ENCODE peak calls at places on chromosomes 12 and 14, in ten cellular contexts. H is transverse colon; K is sigmoid colon; J is GM23338; C is thoracic aorta; Z is CD4-positive, alpha-beta T cell; A is choroid plexus epithelial cell; S is tibial artery; X is A673; L is uterus. G is an unnamed sample.

GRCh38 chr14:102655154-102655553 is 62.7 kb downstream of the RCOR1 start:
- DNase-seq in H (no peak), K (no peak), J (peak), C (no peak), Z (no peak), A (peak), S (no peak), X (peak), L (no peak), G (no peak)

GRCh38 chr12:15688202-15688736 is 100.9 kb downstream of the EPS8 start:
- DNase-seq in H (peak), K (peak), J (peak), C (no peak), Z (no peak), A (peak), S (peak), X (no peak), L (no peak), G (no peak)

GRCh38 chr12:46667547-46667946 is 158.2 kb downstream of the SLC38A4 start:
- DNase-seq in H (no peak), K (no peak), J (no peak), C (no peak), Z (no peak), A (peak), S (no peak), X (no peak), L (no peak), G (no peak)

GRCh38 chr12:24742378-24742777 is 206.5 kb downstream of the BCAT1 start:
- DNase-seq in H (peak), K (no peak), J (no peak), C (no peak), Z (no peak), A (no peak), S (peak), X (no peak), L (no peak), G (no peak)

GRCh38 chr12:62732861-62733427 is 202.0 kb downstream of the PPM1H start:
- DNase-seq in H (no peak), K (no peak), J (no peak), C (no peak), Z (no peak), A (peak), S (no peak), X (no peak), L (no peak), G (no peak)

GRCh38 chr14:69683971-69684370 is 72.6 kb downstream of the SUSD6 start:
- DNase-seq in H (no peak), K (no peak), J (no peak), C (no peak), Z (no peak), A (no peak), S (no peak), X (no peak), L (no peak), G (no peak)

GRCh38 chr14:26427059-26427458 is 170.8 kb downstream of the NOVA1 start:
- DNase-seq in H (no peak), K (no peak), J (no peak), C (no peak), Z (no peak), A (peak), S (peak), X (peak), L (no peak), G (no peak)

GRCh38 chr14:103104654-103105511 is 10.4 kb downstream of the EXOC3L4 start:
- DNase-seq in H (peak), K (no peak), J (peak), C (no peak), Z (peak), A (peak), S (no peak), X (peak), L (peak), G (peak)

GRCh38 chr12:27233814-27234213 is 10.3 kb upstream of the STK38L start:
- DNase-seq in H (no peak), K (no peak), J (peak), C (no peak), Z (no peak), A (no peak), S (no peak), X (no peak), L (no peak), G (no peak)
- TF ChIP-seq CTCF in H (no peak), K (no peak), J (peak), C (no peak), Z (no peak), A (peak), S (no peak), X (peak), L (no peak), G (peak)

DNA sequence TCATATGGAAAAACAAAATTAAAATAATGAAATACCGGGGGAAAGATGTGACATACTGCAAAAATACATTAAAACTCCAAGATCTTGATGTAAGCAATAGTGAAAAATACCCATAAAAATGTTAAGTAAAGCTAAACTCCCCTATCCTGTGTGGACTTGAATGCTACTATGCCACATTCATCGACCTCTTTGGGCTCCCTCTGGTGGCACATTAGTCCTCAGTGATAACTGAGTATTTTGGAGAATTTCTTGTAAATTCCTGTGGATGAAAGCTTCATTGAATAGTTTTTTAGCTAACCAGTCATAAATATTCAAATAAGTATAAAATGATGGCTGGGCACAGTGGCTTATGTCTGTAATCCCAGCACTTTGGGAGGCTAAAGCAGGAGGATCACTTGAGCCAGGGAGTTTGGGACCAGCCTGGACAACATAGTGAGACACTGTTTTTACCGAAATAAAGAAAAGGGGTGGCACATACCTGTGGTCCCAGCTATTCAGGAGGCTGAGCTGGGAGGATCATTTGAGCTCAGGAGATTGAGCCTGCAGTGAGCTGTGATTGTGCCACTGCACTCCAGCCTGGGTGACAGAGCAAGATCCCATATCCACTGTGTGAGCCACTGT is 42.4 kb upstream of the SGPP1 start:
- DNase-seq in H (peak), K (no peak), J (peak), C (no peak), Z (peak), A (peak), S (peak), X (peak), L (no peak), G (no peak)
- TF ChIP-seq CTCF in H (peak), K (no peak), J (peak), C (peak), Z (peak), A (peak), S (peak), X (peak), L (peak), G (peak)

GRCh38 chr14:28681681-28682080 is 84.9 kb upstream of the FOXG1 start:
- DNase-seq in H (no peak), K (no peak), J (peak), C (no peak), Z (no peak), A (no peak), S (no peak), X (no peak), L (no peak), G (no peak)
- TF ChIP-seq CTCF in H (no peak), K (no peak), J (peak), C (no peak), Z (no peak), A (no peak), S (no peak), X (no peak), L (no peak), G (peak)

GRCh38 chr14:80054020-80054419 is 157.3 kb downstream of the DIO2 start:
- DNase-seq in H (no peak), K (no peak), J (no peak), C (no peak), Z (no peak), A (no peak), S (no peak), X (no peak), L (no peak), G (no peak)

GRCh38 chr14:80059041-80059440 is 152.3 kb downstream of the DIO2 start:
- DNase-seq in H (no peak), K (no peak), J (no peak), C (no peak), Z (no peak), A (peak), S (no peak), X (no peak), L (no peak), G (no peak)

GRCh38 chr14:80055226-80055625 is 156.1 kb downstream of the DIO2 start:
- DNase-seq in H (no peak), K (no peak), J (no peak), C (no peak), Z (no peak), A (peak), S (no peak), X (no peak), L (no peak), G (no peak)

DNA sequence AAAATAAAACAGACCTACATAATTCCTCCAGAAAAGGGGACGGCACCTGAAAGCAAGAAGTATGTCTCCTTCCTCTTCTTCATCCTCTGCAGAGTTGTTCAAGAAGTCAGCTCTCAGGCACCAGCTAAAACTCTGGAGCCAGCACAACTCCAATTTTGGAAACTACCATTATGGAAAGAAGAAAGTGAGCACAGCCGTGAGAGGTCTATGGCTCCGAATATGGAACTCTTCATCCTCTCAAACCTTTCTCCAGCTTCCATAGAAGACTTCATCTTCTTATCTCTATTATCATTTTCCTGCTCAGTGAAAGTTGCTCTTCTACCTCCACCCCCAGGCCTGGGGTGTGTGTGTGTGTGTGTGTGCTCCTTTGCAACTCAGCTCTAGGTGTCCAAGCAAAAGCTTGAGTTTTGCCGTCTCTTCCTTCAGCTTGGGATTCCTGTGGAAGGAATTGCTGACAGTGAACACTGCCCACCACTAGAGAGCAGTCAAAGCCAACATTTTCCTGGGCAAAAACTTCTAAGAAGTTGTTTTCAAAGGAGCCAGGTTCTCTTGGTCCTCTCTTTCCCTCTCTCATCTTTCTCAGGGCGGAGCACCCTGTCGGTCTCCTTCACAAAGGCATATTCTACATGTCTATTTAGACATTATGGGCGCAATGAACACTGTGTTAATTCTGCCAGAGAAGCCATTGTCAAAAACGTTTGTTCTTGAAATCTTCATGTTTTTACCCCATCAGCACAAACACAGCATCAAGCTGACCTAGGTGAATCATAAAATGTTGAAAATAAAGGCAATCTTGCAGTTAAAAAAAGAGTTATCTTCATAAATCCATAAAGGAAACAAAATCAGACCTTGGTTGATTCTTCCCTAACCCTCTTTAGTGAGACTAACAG is 155.1 kb downstream of the DIO2 start:
- DNase-seq in H (peak), K (no peak), J (peak), C (no peak), Z (no peak), A (peak), S (peak), X (peak), L (peak), G (peak)
- TF ChIP-seq CTCF in H (peak), K (peak), J (peak), C (peak), Z (no peak), A (peak), S (peak), X (peak), L (peak), G (peak)

GRCh38 chr12:72282721-72283120 is 10.6 kb downstream of the TRHDE start:
- DNase-seq in H (no peak), K (no peak), J (peak), C (no peak), Z (no peak), A (peak), S (no peak), X (peak), L (no peak), G (no peak)
- TF ChIP-seq CTCF in H (no peak), K (no peak), J (peak), C (peak), Z (no peak), A (peak), S (peak), X (peak), L (peak), G (peak)

DNA sequence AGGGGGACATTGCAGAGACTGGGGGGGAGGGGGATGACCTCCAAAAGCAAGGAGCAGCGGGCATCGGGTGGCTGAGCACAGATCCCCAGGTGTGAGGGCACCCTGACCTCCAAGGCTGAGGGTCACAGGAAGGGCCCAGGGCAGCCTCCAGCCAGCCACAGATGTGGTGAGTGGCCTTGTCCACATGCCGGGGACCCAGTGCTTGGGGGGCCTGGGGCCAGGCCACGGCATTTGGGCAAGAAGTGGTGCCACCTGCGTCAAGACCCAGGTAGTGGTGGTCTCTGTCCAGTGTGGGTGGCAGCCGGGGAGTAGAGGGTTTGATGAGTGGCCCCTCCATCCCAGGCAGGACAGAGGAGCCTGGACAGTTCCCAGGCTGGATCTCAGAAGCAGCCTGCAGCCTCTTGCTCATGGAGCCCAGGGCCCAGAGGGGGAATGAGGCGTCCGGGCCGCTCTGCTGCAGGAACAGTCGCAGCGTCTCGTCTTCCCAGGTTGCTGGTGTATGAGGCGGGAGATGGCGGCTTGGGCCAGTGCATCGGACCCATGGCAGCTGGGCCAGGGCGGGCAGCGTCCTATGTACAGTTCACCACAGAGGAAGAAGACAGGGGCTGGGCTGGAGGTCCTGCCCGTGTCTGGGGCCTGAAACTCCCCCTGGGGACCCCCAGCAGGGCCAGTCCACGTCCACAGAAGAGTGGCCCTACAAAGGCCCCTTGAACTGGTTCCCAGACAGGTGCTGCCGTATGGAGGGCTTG is 33.5 kb downstream of the CCNK start:
- DNase-seq in H (no peak), K (no peak), J (no peak), C (no peak), Z (no peak), A (no peak), S (no peak), X (no peak), L (no peak), G (no peak)
- TF ChIP-seq CTCF in H (no peak), K (no peak), J (no peak), C (no peak), Z (no peak), A (no peak), S (no peak), X (no peak), L (no peak), G (no peak)

GRCh38 chr12:118398878-118399277 is 22.5 kb downstream of the SUDS3 start:
- DNase-seq in H (no peak), K (no peak), J (no peak), C (no peak), Z (no peak), A (peak), S (no peak), X (no peak), L (no peak), G (no peak)

GRCh38 chr12:118397693-118398440 is 21.5 kb downstream of the SUDS3 start:
- DNase-seq in H (no peak), K (no peak), J (no peak), C (no peak), Z (no peak), A (peak), S (no peak), X (no peak), L (no peak), G (no peak)

GRCh38 chr12:118404876-118405521 is 28.6 kb downstream of the SUDS3 start:
- DNase-seq in H (peak), K (peak), J (peak), C (peak), Z (peak), A (peak), S (peak), X (peak), L (peak), G (peak)

DNA sequence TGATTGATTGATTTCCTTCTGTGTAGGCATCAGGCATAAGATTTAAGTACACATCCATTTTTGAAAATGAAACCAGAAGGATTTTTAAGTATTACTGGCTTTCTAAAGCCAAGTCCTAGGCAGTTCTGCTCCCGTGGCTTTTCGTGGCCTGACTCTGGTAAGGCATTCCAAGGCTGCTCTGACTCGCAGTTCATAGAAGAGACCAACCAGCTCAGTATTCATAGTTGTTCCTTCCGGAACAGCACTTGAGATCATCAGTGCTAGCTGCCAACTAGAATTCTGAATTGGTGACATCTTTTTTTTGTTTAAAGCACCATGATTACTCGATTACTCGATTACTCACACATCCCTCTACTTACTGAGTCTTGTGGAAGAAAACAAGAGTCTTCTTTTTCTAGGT is 25.9 kb downstream of the SUDS3 start:
- DNase-seq in H (no peak), K (no peak), J (no peak), C (no peak), Z (no peak), A (peak), S (no peak), X (no peak), L (no peak), G (no peak)
- TF ChIP-seq CTCF in H (no peak), K (no peak), J (no peak), C (no peak), Z (no peak), A (no peak), S (no peak), X (no peak), L (no peak), G (no peak)

GRCh38 chr12:111174283-111175108 is 194.4 kb downstream of the PHETA1 start:
- DNase-seq in H (no peak), K (no peak), J (peak), C (no peak), Z (no peak), A (no peak), S (no peak), X (peak), L (no peak), G (no peak)
- TF ChIP-seq CTCF in H (no peak), K (no peak), J (peak), C (no peak), Z (peak), A (peak), S (no peak), X (peak), L (no peak), G (peak)